ENCODE peak calls at places on chromosomes 3 and 15, in four cellular contexts. R is fibroblast of the aortic adventitia, U is PC-9, J is psoas muscle. Z is an unnamed sample.

GRCh38 chr3:195069501-195070251 is 201.3 kb downstream of the XXYLT1 start:
- DNase-seq in R (no peak), U (no peak), J (no peak), Z (no peak)

GRCh38 chr3:151798476-151798875 is 15.4 kb upstream of the AADAC start:
- DNase-seq in R (peak), U (no peak), J (no peak), Z (no peak)

GRCh38 chr3:100993309-100993708 is at the start of gene ABI3BP:
- DNase-seq in R (peak), U (peak), J (peak), Z (no peak)

GRCh38 chr3:133038731-133039398 is 674 bp downstream of the TMEM108 start:
- DNase-seq in R (peak), U (no peak), J (peak), Z (no peak)

GRCh38 chr15:37550360-37551024 is 383.9 kb upstream of the TMCO5A start:
- DNase-seq in R (no peak), U (no peak), J (peak), Z (no peak)

GRCh38 chr3:189966843-189967242 is 153.9 kb downstream of the P3H2 start:
- DNase-seq in R (no peak), U (no peak), J (no peak), Z (no peak)

GRCh38 chr15:63107895-63108546 is 13.6 kb upstream of the LACTB start:
- DNase-seq in R (peak), U (peak), J (no peak), Z (no peak)

GRCh38 chr15:75811616-75812015 is 31.6 kb upstream of the UBE2Q2 start:
- DNase-seq in R (peak), U (no peak), J (no peak), Z (no peak)

GRCh38 chr3:19559724-19560442 is 374.1 kb downstream of the EFHB start:
- DNase-seq in R (no peak), U (no peak), J (no peak), Z (no peak)

GRCh38 chr15:50681467-50681866 is 5.1 kb downstream of the TRPM7 start:
- DNase-seq in R (no peak), U (no peak), J (no peak), Z (no peak)

GRCh38 chr15:64877435-64877834 is 34.3 kb upstream of the ANKDD1A start:
- DNase-seq in R (no peak), U (peak), J (peak), Z (peak)

GRCh38 chr3:195755391-195755790 is 34.6 kb downstream of the MUC20 start:
- DNase-seq in R (no peak), U (no peak), J (no peak), Z (no peak)

GRCh38 chr3:5568451-5568850 is 380.9 kb downstream of the EDEM1 start:
- DNase-seq in R (no peak), U (no peak), J (no peak), Z (peak)

GRCh38 chr15:80970018-80970657 is 19.5 kb downstream of the MESD start:
- DNase-seq in R (peak), U (peak), J (no peak), Z (no peak)

GRCh38 chr3:57956119-57956832 is 51.9 kb upstream of the FLNB start:
- DNase-seq in R (peak), U (no peak), J (no peak), Z (no peak)

GRCh38 chr3:127033786-127034185 is 50.9 kb downstream of the PLXNA1 start:
- DNase-seq in R (no peak), U (no peak), J (peak), Z (no peak)

GRCh38 chr3:150798122-150798618 is 35.2 kb upstream of the SIAH2 start:
- DNase-seq in R (no peak), U (no peak), J (no peak), Z (no peak)

GRCh38 chr3:126599101-126599500 is 40.4 kb upstream of the C3orf22 start:
- DNase-seq in R (no peak), U (no peak), J (no peak), Z (no peak)

GRCh38 chr15:43104426-43104825 is 1.4 kb downstream of the UBR1 start:
- DNase-seq in R (no peak), U (no peak), J (no peak), Z (no peak)

DNA sequence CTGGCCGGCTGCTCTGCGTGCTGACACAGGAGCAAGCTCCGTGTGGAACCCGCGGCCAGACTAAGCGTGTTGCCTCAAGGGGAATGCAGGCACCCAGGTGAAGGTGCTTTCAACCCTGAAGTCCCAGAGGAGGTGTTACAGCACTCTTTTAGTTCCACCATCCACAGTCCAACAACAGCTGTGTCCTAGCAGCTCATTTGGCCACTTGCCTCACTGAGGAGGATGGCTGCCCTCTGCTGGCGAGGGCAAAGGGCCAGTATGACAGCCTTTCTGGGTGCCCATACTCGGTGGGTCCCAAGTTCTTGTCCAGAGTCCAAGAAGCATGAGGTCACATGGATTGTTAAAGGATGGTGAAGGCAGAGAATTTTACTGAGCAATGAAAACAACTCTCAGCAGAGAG is 87.8 kb downstream of the C3orf85 start:
- DNase-seq in R (no peak), U (peak), J (no peak), Z (peak)
- TF ChIP-seq CTCF in R (no peak), U (peak), J (no peak), Z (peak)

GRCh38 chr3:15797600-15798303 is at the start of gene ANKRD28:
- DNase-seq in R (peak), U (peak), J (no peak), Z (no peak)
- TF ChIP-seq CTCF in R (peak), U (peak), J (peak), Z (peak)

DNA sequence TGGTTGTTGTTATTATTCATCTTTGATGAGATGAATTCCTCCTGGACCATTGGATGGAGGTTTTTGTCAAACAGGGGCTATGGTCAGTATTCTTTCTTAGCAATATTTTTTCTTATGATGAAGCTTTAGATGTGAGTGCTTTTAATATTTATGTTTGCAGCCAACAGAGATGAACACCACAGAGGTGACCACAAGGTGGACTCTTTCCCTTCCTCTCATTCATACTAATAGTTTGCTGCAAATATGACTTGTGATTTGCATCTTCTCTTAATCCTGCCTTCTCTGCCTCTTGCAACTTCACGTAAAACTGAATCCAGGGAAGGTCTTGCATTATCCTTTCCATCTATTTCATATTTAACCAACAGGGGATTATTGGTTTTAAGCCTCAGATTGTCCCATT is 473.1 kb upstream of the UBE2E2 start:
- DNase-seq in R (no peak), U (no peak), J (no peak), Z (peak)
- TF ChIP-seq CTCF in R (no peak), U (no peak), J (no peak), Z (peak)

GRCh38 chr3:33377489-33377888 is 62.7 kb downstream of the UBP1 start:
- DNase-seq in R (no peak), U (no peak), J (no peak), Z (no peak)
- TF ChIP-seq CTCF in R (no peak), U (no peak), J (no peak), Z (no peak)

DNA sequence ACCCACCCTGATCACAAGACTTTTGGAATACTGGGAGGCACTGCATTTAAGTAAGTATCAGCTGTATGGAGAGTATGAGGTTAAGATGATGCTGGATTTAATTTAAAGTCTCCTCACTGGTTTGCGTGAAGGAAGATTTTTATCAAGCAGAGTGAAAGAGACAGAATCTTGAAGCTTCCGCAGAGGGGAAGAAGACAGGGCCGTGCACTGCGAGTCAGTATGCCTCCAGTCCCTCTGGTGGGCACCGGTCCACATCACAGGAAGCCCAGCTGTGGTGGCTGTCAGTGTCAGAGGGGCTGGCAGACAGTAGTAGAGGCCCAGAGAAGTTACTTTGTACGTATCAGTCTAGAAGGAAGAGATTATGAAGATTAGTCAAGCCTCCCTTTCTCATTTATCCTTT is 379.0 kb upstream of the TPRG1 start:
- DNase-seq in R (no peak), U (no peak), J (peak), Z (no peak)
- TF ChIP-seq CTCF in R (no peak), U (no peak), J (peak), Z (no peak)

DNA sequence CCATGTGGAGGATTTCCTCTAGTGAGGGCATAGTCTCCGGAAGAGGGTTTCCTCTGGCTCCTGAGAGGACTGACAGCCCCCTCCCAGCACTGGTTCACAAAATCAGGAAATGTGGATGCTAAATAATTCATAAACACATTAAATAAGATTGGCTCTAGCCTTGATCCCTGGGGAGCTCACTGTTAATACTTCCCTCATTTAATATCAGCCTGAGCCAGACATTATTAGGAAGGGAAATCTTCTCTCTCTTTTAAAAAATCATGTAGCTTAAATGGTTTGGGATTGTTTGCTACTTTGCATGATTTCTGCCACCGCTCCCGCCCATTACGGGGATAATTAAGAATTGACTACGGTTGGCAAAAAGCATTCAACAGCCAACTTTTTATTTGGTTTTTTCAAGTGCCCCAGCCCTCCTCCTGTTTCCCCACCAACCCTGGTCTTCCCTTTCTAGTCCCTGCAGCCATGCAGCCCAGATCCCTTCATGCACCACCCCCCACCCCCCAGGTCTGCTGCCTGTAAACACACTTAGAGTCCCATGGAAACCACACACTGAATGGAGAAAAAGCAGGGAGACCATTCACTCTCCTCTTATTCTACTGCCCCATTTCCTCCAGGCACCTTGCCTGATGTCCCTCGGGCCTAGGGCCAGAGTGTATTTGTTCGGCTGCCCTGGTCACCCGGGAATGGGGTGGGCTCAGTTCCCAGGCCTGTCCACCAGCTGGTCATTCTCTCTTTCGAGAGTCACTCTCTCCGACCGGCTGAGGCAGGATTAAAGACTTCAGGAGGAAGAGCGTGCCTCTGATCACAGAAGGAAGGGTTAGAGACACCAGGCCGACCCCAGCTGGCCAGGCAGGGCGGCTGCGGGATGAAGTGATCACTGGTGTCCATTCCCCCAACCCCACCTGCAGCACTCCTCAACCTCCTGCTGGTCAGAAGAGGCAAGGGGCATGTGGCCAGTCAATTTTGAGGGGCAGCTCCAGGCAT is 45.1 kb downstream of the SEMA5B start:
- DNase-seq in R (no peak), U (no peak), J (no peak), Z (no peak)
- TF ChIP-seq CTCF in R (peak), U (peak), J (no peak), Z (no peak)

GRCh38 chr3:128784228-128784627 is 58.2 kb downstream of the RAB7A start:
- DNase-seq in R (no peak), U (no peak), J (peak), Z (no peak)
- TF ChIP-seq CTCF in R (peak), U (no peak), J (no peak), Z (peak)

DNA sequence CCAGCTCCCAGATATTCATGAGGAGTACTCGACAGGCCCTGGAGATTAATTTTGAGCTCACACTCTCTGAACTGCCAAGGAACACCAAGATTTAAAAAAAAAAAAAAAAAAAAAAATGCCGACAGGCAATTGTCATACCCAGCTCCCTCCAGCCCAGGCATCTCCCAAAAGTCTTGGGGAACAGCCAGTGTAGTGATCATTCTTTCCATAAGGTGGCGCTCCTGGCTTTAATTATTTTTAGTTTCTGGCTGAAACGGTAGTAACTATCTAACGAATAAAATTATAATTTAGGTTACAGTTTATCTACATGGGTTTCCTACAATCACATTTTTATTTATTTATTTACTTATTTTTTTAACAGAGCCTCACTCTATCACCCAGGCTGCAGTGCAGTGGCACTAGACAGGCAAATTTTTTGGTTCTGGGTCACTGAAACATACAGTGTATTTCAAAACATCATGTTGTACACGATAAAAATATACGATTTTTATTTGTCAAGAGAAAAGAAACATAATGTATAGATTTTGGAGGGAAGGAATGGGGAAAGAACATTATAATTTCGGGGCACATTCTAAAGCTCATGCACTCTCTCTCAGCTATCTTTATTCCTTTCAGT is 157.3 kb downstream of the ADAMTS9 start:
- DNase-seq in R (peak), U (peak), J (no peak), Z (no peak)
- TF ChIP-seq CTCF in R (peak), U (peak), J (peak), Z (peak)

Z was measured in LNCaP clone FGC.